ENCODE peak calls at places on chromosomes 12 and 14, in nine cellular contexts. G, A, V, K, U, R, F, M and X are unnamed samples.

GRCh38 chr14:20455355-20456300 is 602 bp downstream of the APEX1 start:
- DNase-seq in F (no peak), G (no peak), R (no peak), V (peak), M (peak), A (no peak), U (no peak), K (peak), X (no peak)

GRCh38 chr14:95156765-95157194 is 549 bp downstream of the DICER1 start:
- DNase-seq in G (no peak), U (peak), M (no peak), R (peak), K (no peak), A (peak), V (no peak), F (peak), X (peak)

GRCh38 chr14:64502476-64503183 is 1.0 kb downstream of the ZBTB25 start:
- DNase-seq in K (peak), U (no peak), F (peak), M (no peak), A (no peak), V (no peak), R (peak), G (peak), X (no peak)

GRCh38 chr14:103067231-103067954 is 10.0 kb upstream of the CDC42BPB start:
- DNase-seq in G (no peak), K (no peak), R (no peak), V (no peak), F (no peak), U (peak), M (no peak), A (no peak), X (no peak)

GRCh38 chr12:2306012-2306411 is 253.2 kb downstream of the CACNA1C start:
- DNase-seq in A (no peak), M (no peak), K (peak), F (no peak), U (no peak), V (no peak), R (no peak), G (peak), X (no peak)

GRCh38 chr12:104672096-104672445 is 215.3 kb downstream of the CHST11 start:
- DNase-seq in F (no peak), K (no peak), V (no peak), A (no peak), U (no peak), G (no peak), M (no peak), R (no peak), X (no peak)

GRCh38 chr14:80973918-80974317 is 18.5 kb downstream of the TSHR start:
- DNase-seq in V (no peak), R (no peak), F (no peak), G (no peak), U (no peak), M (no peak), K (no peak), A (no peak), X (no peak)

GRCh38 chr12:117013726-117014125 is 85.5 kb downstream of the TESC start:
- DNase-seq in K (no peak), V (no peak), R (no peak), A (no peak), M (no peak), G (no peak), F (no peak), U (no peak), X (no peak)

GRCh38 chr14:91127411-91127810 is 13.5 kb downstream of the DGLUCY start:
- DNase-seq in V (no peak), M (no peak), U (peak), F (peak), G (no peak), K (no peak), A (no peak), R (no peak), X (peak)

GRCh38 chr12:32947203-32947795 is 50.7 kb upstream of the PKP2 start:
- DNase-seq in F (no peak), U (no peak), R (no peak), V (peak), A (peak), G (no peak), M (no peak), K (peak), X (no peak)

GRCh38 chr12:131120831-131121271 is 167.1 kb downstream of the ADGRD1 start:
- DNase-seq in F (no peak), U (no peak), V (no peak), M (no peak), A (no peak), R (no peak), K (no peak), G (peak), X (peak)

GRCh38 chr14:82911930-82912329 is 1378.3 kb upstream of the SEL1L start:
- DNase-seq in U (no peak), V (no peak), K (no peak), R (no peak), G (no peak), F (no peak), A (no peak), M (no peak), X (no peak)

GRCh38 chr12:12714276-12715001 is 2.7 kb upstream of the CDKN1B start:
- DNase-seq in A (no peak), K (peak), V (no peak), F (peak), U (no peak), M (no peak), R (peak), G (peak), X (peak)

DNA sequence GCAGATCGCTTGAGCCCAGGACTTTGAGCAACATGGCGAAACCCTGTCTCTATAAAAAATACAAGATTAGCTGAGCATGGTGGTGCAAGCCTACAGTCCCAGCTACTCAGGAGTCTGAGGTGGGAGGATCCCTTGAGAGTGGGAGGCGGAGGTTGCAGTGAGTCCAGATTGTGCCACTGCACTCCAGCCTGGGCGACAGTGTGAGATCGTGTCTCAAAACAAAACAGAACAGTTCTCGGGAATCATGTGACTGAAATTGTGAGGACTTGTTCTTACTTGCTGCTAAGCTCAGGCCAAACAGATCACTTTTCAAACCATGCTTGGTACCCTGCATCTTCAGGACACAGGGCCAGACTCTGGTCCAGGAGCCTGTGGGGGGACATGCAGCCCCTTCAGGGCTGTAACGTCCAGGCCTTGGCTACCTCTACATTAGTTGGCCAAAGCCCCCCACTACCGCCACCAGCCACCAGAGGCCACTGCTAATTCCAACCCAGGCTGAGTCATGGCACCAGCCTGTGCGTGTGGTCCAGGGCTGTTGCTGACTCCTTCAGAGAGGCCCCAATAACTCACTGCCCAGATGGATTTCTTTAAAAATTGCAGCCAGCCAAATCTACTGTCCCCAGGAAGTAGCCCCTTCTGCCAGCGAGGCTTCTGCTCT is 33.4 kb upstream of the SYNDIG1L start:
- DNase-seq in A (peak), G (peak), F (no peak), K (peak), R (no peak), M (peak), U (no peak), V (peak), X (no peak)
- H3K27ac ChIP-seq in A (no peak), G (no peak), F (no peak), K (no peak), R (no peak), M (no peak), U (no peak), V (no peak), X (no peak)

DNA sequence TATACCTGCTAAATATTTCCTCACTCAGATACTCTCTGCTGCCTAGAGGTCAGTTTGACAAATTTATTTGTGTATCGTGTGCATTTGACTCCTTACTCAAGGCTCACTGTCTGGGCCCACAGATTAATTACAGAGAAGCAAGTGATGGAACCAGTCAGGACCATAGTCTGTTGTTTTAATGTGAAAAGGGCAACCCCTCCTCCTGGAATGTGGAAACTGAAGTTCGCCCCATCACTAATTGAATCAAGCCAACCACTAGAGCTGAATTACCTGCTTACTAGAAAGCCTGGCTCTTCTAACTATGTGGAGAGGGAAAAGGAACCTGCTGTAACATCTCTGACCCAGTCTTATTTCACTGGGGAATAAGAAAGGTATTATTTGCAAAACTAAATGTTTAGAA is 199.9 kb upstream of the KRR1 start:
- DNase-seq in U (no peak), A (no peak), R (no peak), V (no peak), K (peak), F (no peak), M (no peak), G (no peak), X (no peak)
- H3K4me3 ChIP-seq in U (no peak), A (no peak), R (no peak), V (no peak), K (no peak), F (no peak), M (no peak), G (no peak), X (no peak)

DNA sequence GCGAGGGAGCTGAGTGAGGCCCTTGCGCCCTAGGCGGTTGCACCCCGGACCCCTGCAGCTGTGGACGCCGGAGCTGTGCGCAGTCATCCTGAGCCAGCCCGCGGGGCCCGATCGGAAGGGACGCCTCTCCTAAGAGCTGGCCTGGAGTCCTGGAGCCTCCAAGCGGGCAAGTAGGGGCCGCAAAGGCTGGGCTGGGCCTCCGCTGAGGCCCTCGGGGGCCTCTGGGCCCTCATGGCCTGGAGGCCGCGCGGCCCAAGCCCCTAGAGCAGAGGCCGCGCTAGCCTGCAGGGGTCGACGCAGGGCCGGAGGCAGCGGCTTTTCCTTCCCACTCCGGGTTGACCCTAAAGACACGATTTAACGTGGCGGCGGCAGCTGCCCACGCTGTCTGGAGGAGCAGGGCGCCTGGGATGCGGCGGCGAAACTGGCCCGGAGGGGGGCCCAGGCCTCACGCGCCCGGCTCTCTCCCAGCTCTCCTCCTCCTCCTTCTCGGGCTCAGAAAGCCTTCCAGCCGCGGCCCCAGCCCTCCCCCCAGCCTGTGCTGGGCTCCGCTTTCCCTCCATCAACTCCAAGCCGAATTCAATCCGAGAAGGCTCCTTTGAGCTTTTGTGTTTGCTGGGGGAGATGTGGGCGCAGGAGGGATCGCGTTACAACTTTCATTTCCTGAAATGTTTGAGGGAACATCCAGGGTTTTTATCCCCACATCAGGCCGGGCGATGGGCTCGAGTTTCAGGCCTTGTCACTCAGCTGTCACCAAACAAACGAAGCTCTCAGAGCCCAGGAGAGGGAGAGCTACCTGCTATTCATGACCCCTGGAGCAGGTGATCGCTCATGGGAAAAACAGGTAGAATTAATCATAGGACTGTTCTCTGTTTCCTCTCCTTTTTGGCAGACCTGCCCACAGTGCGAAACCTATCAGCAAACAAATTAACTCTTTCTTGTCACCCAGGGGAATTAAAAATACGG is 11.5 kb downstream of the SIX1 start:
- DNase-seq in A (no peak), U (peak), R (no peak), M (no peak), G (peak), F (peak), V (peak), K (peak), X (no peak)
- TF ChIP-seq CTCF in A (no peak), U (no peak), R (no peak), M (no peak), G (peak), F (no peak), V (no peak), K (peak), X (no peak)

DNA sequence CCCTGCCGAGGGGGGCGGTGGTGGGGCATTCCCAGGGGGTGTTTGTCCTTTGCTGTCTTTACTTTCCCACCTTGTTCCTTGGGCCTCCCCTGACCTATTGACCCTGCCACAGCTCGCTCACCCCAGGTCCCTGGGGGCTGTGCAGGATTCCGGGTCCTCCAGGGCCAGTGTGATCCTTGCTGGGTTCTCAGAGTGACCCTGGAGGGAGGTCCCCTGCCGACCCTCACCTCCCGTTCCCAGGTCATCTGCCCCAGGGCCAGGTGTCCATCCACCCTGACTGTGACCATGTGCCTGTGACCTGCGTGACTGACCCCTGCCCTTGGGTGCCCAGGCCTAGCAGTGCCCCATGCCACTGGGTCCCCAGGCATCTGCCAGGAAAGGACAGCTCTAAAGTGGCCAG is 23.8 kb downstream of the PACS2 start:
- DNase-seq in V (no peak), F (no peak), M (no peak), U (no peak), K (no peak), A (no peak), R (no peak), G (peak), X (peak)
- H3K27ac ChIP-seq in V (no peak), F (no peak), M (no peak), U (peak), K (no peak), A (no peak), R (no peak), G (no peak), X (no peak)

GRCh38 chr12:120261951-120262851 is 3.3 kb downstream of the PXN start:
- DNase-seq in V (no peak), K (no peak), G (peak), A (no peak), R (peak), F (peak), U (no peak), M (no peak), X (no peak)
- H3K4me3 ChIP-seq in V (peak), K (no peak), G (peak), A (no peak), R (peak), F (peak), U (peak), M (peak), X (no peak)

DNA sequence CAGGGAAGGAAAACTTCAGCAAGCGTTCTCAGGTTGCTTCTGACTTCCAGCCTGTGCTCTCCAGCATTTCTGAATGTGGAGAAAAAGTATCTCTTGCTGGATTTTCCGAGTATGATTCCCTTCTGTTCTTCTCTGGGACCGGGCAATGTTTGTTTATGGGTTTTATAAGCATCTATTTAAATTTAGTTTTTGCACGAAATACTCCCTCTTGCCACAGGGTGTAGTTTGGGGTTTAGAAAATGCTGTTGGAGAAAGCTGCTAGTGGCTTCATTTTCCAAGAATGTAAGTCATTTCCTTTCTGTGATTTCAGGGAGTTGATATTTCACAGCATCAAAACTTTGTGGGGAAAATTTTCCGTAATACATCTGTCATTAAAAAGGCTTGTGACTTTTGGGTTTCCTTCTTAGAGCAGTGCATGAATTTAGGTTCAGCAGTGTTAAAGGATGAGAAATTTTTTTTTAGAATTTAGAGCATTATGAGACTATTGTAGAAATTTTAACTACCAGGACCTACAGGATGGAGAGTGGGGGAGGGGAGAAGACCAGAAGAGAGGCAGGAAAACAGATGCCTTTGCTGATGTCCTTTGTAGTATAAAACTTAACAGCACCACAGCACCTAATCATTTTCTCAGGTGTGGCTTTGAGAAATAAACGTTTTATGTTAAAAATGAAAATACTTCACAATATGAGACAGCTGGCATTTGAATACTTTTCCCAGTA is 1.5 kb downstream of the FRMD6 start:
- DNase-seq in U (no peak), R (no peak), K (peak), V (no peak), A (no peak), F (no peak), G (peak), M (no peak), X (no peak)
- TF ChIP-seq CTCF in U (no peak), R (peak), K (no peak), V (peak), A (no peak), F (peak), G (peak), M (peak), X (no peak)